ENCODE peak calls at places on chromosomes 4 and X, in ten cellular contexts. B, R, K, P, A, S, T, C, N and Y are unnamed samples.

GRCh38 chrX:85992811-85993229 is 54.5 kb downstream of the CHM start:
- DNase-seq in B (no peak), R (peak; percentile 38), K (no peak), P (peak; percentile 55), A (no peak), S (peak; percentile 20), T (peak; percentile 8), C (no peak), N (peak; percentile 44), Y (no peak)

GRCh38 chr4:75848891-75849290 is 53.4 kb downstream of the PPEF2 start:
- DNase-seq in B (no peak), R (peak; percentile 47), K (no peak), P (peak; percentile 76), A (no peak), S (no peak), T (peak; percentile 58), C (no peak), N (peak; percentile 50), Y (no peak)

GRCh38 chr4:111999801-112000200 is 145.5 kb upstream of the FAM241A start:
- DNase-seq in B (no peak), R (no peak), K (no peak), P (no peak), A (no peak), S (no peak), T (no peak), C (no peak), N (no peak), Y (no peak)

GRCh38 chrX:152897216-152898144 is at the start of gene ZNF185:
- DNase-seq in B (no peak), R (no peak), K (no peak), P (peak; percentile 59), A (peak; percentile 51), S (no peak), T (no peak), C (no peak), N (peak; percentile 40), Y (no peak)

GRCh38 chrX:151151668-151152267 is 24.6 kb upstream of the GPR50 start:
- DNase-seq in B (peak; percentile 24), R (peak; percentile 54), K (no peak), P (peak; percentile 28), A (peak; percentile 23), S (peak; percentile 58), T (peak; percentile 16), C (peak; percentile 52), N (peak; percentile 36), Y (peak; percentile 39)

GRCh38 chrX:42748067-42748850 is 29.7 kb downstream of the PPP1R2C start:
- DNase-seq in B (no peak), R (peak; percentile 37), K (no peak), P (peak; percentile 76), A (no peak), S (no peak), T (peak; percentile 3), C (no peak), N (peak; percentile 38), Y (no peak)

GRCh38 chr4:109251396-109251795 is 51.1 kb downstream of the COL25A1 start:
- DNase-seq in B (no peak), R (no peak), K (no peak), P (no peak), A (no peak), S (no peak), T (no peak), C (no peak), N (no peak), Y (no peak)

GRCh38 chrX:43958529-43958928 is 14.7 kb downstream of the NDP start:
- DNase-seq in B (peak; percentile 15), R (peak; percentile 83), K (no peak), P (peak; percentile 77), A (peak; percentile 25), S (peak; percentile 71), T (peak; percentile 74), C (peak; percentile 40), N (peak; percentile 79), Y (peak; percentile 58)

GRCh38 chrX:24364326-24364725 is 3.9 kb downstream of the SUPT20HL1 start:
- DNase-seq in B (no peak), R (no peak), K (no peak), P (no peak), A (no peak), S (no peak), T (no peak), C (no peak), N (no peak), Y (no peak)

GRCh38 chrX:111608724-111609123 is 72.2 kb upstream of the ALG13 start:
- DNase-seq in B (no peak), R (no peak), K (no peak), P (no peak), A (no peak), S (no peak), T (no peak), C (no peak), N (no peak), Y (no peak)

GRCh38 chr4:137621056-137621455 is 88.8 kb upstream of the PCDH18 start:
- DNase-seq in B (no peak), R (no peak), K (no peak), P (peak; percentile 27), A (no peak), S (no peak), T (peak; percentile 25), C (no peak), N (peak; percentile 19), Y (no peak)

GRCh38 chrX:107672955-107673378 is 44.7 kb downstream of the PRPS1 start:
- DNase-seq in B (peak; percentile 58), R (peak; percentile 56), K (peak; percentile 88), P (peak; percentile 70), A (peak; percentile 46), S (no peak), T (peak; percentile 80), C (peak; percentile 83), N (peak; percentile 86), Y (no peak)
- H3K4me3 ChIP-seq in B (no peak overlapping the region), R (no peak overlapping the region), K (no peak overlapping the region), P (no peak overlapping the region), A (no peak overlapping the region), S (no peak overlapping the region), T (no peak overlapping the region), C (peak overlapping the region; percentile 88), N (no peak overlapping the region), Y (no peak overlapping the region)

GRCh38 chrX:74419861-74420193 is 1.5 kb upstream of the SLC16A2 start:
- DNase-seq in B (no peak), R (no peak), K (no peak), P (peak; percentile 15), A (peak; percentile 14), S (no peak), T (no peak), C (no peak), N (no peak), Y (no peak)

GRCh38 chrX:74422576-74423288 is 1.4 kb downstream of the SLC16A2 start:
- DNase-seq in B (peak; percentile 11), R (peak; percentile 66), K (peak; percentile 76), P (peak; percentile 73), A (peak; percentile 48), S (no peak), T (peak; percentile 19), C (no peak), N (peak; percentile 66), Y (no peak)

GRCh38 chrX:74420194-74421035 is 878 bp upstream of the SLC16A2 start:
- DNase-seq in B (no peak), R (peak; percentile 48), K (peak; percentile 82), P (peak; percentile 70), A (peak; percentile 65), S (no peak), T (peak; percentile 11), C (no peak), N (peak; percentile 58), Y (no peak)

GRCh38 chrX:74422029-74422352 is 698 bp downstream of the SLC16A2 start:
- DNase-seq in B (no peak), R (no peak), K (no peak), P (no peak), A (peak; percentile 16), S (no peak), T (no peak), C (no peak), N (no peak), Y (no peak)

DNA sequence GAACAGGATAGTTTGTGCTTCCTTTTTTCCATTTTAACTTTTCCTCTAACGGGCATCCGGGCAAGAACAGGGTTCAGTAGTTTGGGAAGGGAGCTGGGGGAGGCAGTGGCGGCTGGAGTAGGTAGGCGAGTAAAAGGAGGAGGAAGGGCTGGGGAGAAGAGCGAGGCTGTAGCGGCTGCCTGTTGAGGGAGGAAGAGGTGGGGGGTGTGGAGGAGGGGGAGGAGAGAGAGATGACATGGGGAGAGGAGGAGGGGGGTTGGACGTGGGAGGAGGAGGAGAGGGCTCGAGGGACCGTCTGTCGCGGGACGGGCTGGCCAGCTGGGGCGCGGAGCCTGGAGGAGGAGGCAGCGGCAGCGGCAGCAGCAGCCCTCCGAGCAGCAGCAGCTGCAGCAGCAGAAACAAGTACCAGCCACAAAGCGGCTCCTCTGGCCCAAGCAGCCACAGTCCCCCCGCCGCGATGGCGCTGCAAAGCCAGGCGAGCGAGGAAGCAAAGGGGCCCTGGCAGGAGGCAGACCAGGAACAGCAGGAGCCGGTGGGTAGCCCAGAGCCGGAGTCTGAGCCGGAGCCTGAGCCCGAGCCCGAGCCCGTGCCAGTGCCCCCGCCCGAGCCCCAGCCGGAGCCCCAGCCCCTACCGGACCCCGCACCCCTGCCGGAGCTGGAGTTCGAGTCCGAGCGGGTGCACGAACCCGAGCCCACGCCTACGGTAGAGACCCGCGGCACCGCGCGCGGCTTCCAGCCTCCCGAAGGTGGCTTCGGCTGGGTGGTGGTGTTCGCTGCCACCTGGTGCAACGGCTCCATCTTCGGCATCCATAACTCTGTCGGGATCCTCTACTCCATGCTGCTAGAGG is at the start of gene SLC16A2:
- DNase-seq in B (no peak), R (peak; percentile 79), K (peak; percentile 85), P (peak; percentile 83), A (peak; percentile 79), S (no peak), T (peak; percentile 38), C (no peak), N (peak; percentile 83), Y (peak; percentile 16)
- H3K4me3 ChIP-seq in B (no peak within 1 kb of the TSS), R (peak within 1 kb of the TSS; percentile 58), K (peak within 1 kb of the TSS; percentile 73), P (peak within 1 kb of the TSS; percentile 49), A (peak within 1 kb of the TSS; percentile 41), S (peak within 1 kb of the TSS; percentile 61), T (peak within 1 kb of the TSS; percentile 59), C (no peak within 1 kb of the TSS), N (peak within 1 kb of the TSS; percentile 50), Y (peak within 1 kb of the TSS; percentile 34)

GRCh38 chr4:77193046-77193445 is 36.0 kb downstream of the CCNG2 start:
- DNase-seq in B (no peak), R (no peak), K (no peak), P (no peak), A (no peak), S (no peak), T (no peak), C (no peak), N (no peak), Y (no peak)
- H3K4me3 ChIP-seq in B (peak overlapping the region; percentile 43), R (no peak overlapping the region), K (no peak overlapping the region), P (no peak overlapping the region), A (no peak overlapping the region), S (no peak overlapping the region), T (no peak overlapping the region), C (peak overlapping the region; percentile 46), N (no peak overlapping the region), Y (no peak overlapping the region)

DNA sequence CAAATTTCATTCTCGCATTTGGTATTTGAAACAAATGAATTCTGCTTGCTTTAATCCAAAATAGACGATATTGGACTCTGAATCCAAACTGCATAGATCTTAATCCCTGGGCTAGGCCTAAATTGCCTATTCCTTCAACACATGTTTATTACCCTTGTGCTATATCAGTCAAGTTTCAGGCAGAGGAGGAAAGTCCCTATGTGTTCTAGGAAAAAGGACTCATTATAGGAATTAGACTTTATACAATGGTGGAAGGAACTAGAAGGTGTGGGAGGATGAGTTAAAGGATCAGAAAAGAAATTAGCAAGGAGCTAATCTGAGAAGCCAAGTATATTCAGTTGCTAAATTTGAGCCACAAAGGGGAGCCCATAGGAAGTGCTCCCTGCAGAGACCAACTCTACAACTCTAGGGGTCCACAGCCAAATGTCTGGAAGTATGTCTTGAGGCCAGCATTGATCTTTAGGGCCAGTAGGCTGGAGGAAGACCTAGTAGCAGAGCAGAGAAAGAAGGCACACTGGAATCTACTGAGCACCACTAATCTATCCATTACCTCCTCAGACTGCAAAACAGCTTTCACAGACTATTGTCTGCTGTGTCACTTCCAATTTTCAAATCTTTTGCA is 17.1 kb upstream of the DTHD1 start:
- DNase-seq in B (no peak), R (no peak), K (no peak), P (no peak), A (no peak), S (no peak), T (no peak), C (no peak), N (no peak), Y (no peak)
- H3K4me3 ChIP-seq in B (no peak overlapping the region), R (no peak overlapping the region), K (no peak overlapping the region), P (no peak overlapping the region), A (no peak overlapping the region), S (no peak overlapping the region), T (no peak overlapping the region), C (no peak overlapping the region), N (no peak overlapping the region), Y (no peak overlapping the region)